ENCODE peak calls at places on chromosomes 5 and 9, in five cellular contexts. L is epithelial cell of esophagus, M is hepatocyte, H is heart left ventricle, G is KBM-7. N is an unnamed sample.

GRCh38 chr5:88792144-88792840 is 90.7 kb downstream of the MEF2C start:
- DNase-seq in L (no peak), H (no peak), M (no peak), G (no peak), N (no peak)

GRCh38 chr9:114592356-114592755 is 4.8 kb downstream of the ATP6V1G1 start:
- DNase-seq in L (peak), G (peak), M (no peak), H (no peak), N (no peak)

GRCh38 chr5:107112207-107112606 is 558.5 kb downstream of the EFNA5 start:
- DNase-seq in H (no peak), G (no peak), M (no peak), L (no peak), N (no peak)

GRCh38 chr5:179313849-179314521 is 31.3 kb downstream of the ADAMTS2 start:
- DNase-seq in H (peak), L (no peak), G (no peak), M (peak), N (peak)

GRCh38 chr5:72693001-72693442 is 123.4 kb upstream of the TNPO1 start:
- DNase-seq in L (peak), H (no peak), G (no peak), M (no peak), N (no peak)

GRCh38 chr9:14027114-14027812 is 286.7 kb downstream of the NFIB start:
- DNase-seq in L (peak), M (peak), G (no peak), H (peak), N (peak)

GRCh38 chr9:88891015-88891414 is 100.3 kb upstream of the S1PR3 start:
- DNase-seq in G (no peak), H (no peak), M (no peak), L (no peak), N (no peak)

GRCh38 chr5:180302256-180302655 is 10.4 kb upstream of the MAPK9 start:
- DNase-seq in G (no peak), H (no peak), M (no peak), L (no peak), N (no peak)

GRCh38 chr5:127307868-127308267 is 17.3 kb downstream of the MEGF10 start:
- DNase-seq in G (no peak), H (no peak), L (no peak), M (no peak), N (no peak)

GRCh38 chr5:100903036-100903887 is at the start of gene ST8SIA4:
- DNase-seq in H (peak), G (peak), M (peak), L (peak), N (peak)

GRCh38 chr5:155481182-155481581 is 467.6 kb downstream of the KIF4B start:
- DNase-seq in H (no peak), M (no peak), L (no peak), G (no peak), N (no peak)

GRCh38 chr5:133546500-133546899 is 65.8 kb downstream of the FSTL4 start:
- DNase-seq in G (no peak), L (no peak), M (no peak), H (no peak), N (no peak)

GRCh38 chr9:32411753-32412152 is 27.3 kb downstream of the ACO1 start:
- DNase-seq in H (no peak), G (no peak), L (no peak), M (no peak), N (no peak)

GRCh38 chr5:65556181-65556580 is 6.8 kb downstream of the CENPK start:
- DNase-seq in H (no peak), M (no peak), G (no peak), L (no peak), N (no peak)

GRCh38 chr5:131609774-131610173 is 25.3 kb downstream of the RAPGEF6 start:
- DNase-seq in M (no peak), G (no peak), H (no peak), L (no peak), N (no peak)

GRCh38 chr9:126619336-126619919 is 5.7 kb downstream of the LMX1B start:
- DNase-seq in L (no peak), M (no peak), H (no peak), G (no peak), N (no peak)

GRCh38 chr9:134328341-134328840 is 2.1 kb downstream of the RXRA start:
- DNase-seq in L (peak), H (peak), M (peak), G (no peak), N (no peak)

GRCh38 chr5:143887302-143887638 is 75.3 kb downstream of the HMHB1 start:
- DNase-seq in H (peak), M (no peak), L (peak), G (no peak), N (peak)

GRCh38 chr5:103111458-103111857 is 8.5 kb downstream of the GIN1 start:
- DNase-seq in H (no peak), L (no peak), G (peak), M (no peak), N (no peak)

GRCh38 chr9:2085719-2086515 is 70.8 kb downstream of the SMARCA2 start:
- DNase-seq in H (peak), M (no peak), G (no peak), L (peak), N (no peak)

GRCh38 chr9:122810306-122810946 is 10.5 kb downstream of the OR1K1 start:
- DNase-seq in G (peak), M (peak), L (peak), H (peak), N (peak)